ENCODE peak calls at places on chromosomes 12 and 14, in seven cellular contexts. D, C, T, H, Z, G and N are unnamed samples.

GRCh38 chr12:104692335-104693218 is 235.8 kb downstream of the CHST11 start:
- DNase-seq in D (no peak), C (no peak), T (no peak), H (no peak), Z (no peak), G (no peak), N (no peak)

GRCh38 chr12:106631797-106632196 is 49.0 kb downstream of the RFX4 start:
- DNase-seq in D (no peak), C (no peak), T (no peak), H (no peak), Z (no peak), G (no peak), N (no peak)

GRCh38 chr14:62497708-62498107 is 547.5 kb downstream of the KCNH5 start:
- DNase-seq in D (no peak), C (no peak), T (no peak), H (no peak), Z (no peak), G (no peak), N (no peak)

GRCh38 chr12:44531349-44531905 is 344.7 kb downstream of the NELL2 start:
- DNase-seq in D (no peak), C (no peak), T (no peak), H (no peak), Z (no peak), G (no peak), N (no peak)

GRCh38 chr14:81170104-81170828 is 50.5 kb downstream of the GTF2A1 start:
- DNase-seq in D (peak; percentile 92), C (peak; percentile 97), T (peak; percentile 50), H (peak; percentile 89), Z (peak; percentile 84), G (peak; percentile 88), N (peak; percentile 17)

GRCh38 chr14:103292426-103293374 is 41.3 kb upstream of the EIF5 start:
- DNase-seq in D (peak; percentile 77), C (peak; percentile 64), T (peak; percentile 73), H (peak; percentile 80), Z (peak; percentile 46), G (peak; percentile 66), N (peak; percentile 17)

GRCh38 chr14:105076296-105076804 is 11.1 kb upstream of the GPR132 start:
- DNase-seq in D (no peak), C (no peak), T (no peak), H (no peak), Z (no peak), G (no peak), N (no peak)

GRCh38 chr12:120861074-120861795 is 42.9 kb downstream of the SPPL3 start:
- DNase-seq in D (no peak), C (no peak), T (no peak), H (no peak), Z (no peak), G (no peak), N (no peak)

GRCh38 chr12:108560321-108560721 is 652 bp downstream of the SART3 start:
- DNase-seq in D (no peak), C (no peak), T (no peak), H (no peak), Z (peak; percentile 25), G (no peak), N (no peak)

GRCh38 chr12:95815635-95816212 is 25.2 kb upstream of the NTN4 start:
- DNase-seq in D (no peak), C (no peak), T (no peak), H (no peak), Z (peak; percentile 55), G (peak; percentile 68), N (no peak)

GRCh38 chr12:48933664-48934311 is 8.5 kb upstream of the FKBP11 start:
- DNase-seq in D (no peak), C (no peak), T (no peak), H (no peak), Z (no peak), G (no peak), N (no peak)

GRCh38 chr14:27002179-27002578 is 404.3 kb upstream of the NOVA1 start:
- DNase-seq in D (no peak), C (no peak), T (no peak), H (no peak), Z (no peak), G (no peak), N (no peak)

GRCh38 chr12:71900091-71900490 is 38.6 kb upstream of the TPH2 start:
- DNase-seq in D (no peak), C (no peak), T (no peak), H (no peak), Z (peak; percentile 15), G (no peak), N (no peak)

GRCh38 chr14:103552811-103553210 is 9.6 kb downstream of the BAG5 start:
- DNase-seq in D (no peak), C (no peak), T (no peak), H (no peak), Z (no peak), G (no peak), N (no peak)

GRCh38 chr12:52321433-52321832 is 235 bp upstream of the KRT83 start:
- DNase-seq in D (no peak), C (no peak), T (no peak), H (no peak), Z (no peak), G (no peak), N (no peak)

GRCh38 chr14:88325883-88326282 is 2.8 kb upstream of the KCNK10 start:
- DNase-seq in D (no peak), C (no peak), T (no peak), H (no peak), Z (no peak), G (no peak), N (no peak)

GRCh38 chr12:77364400-77364799 is 299.0 kb upstream of the E2F7 start:
- DNase-seq in D (no peak), C (no peak), T (no peak), H (no peak), Z (no peak), G (no peak), N (no peak)

GRCh38 chr14:101478796-101479410 is 82.4 kb upstream of the DIO3 start:
- DNase-seq in D (no peak), C (no peak), T (no peak), H (no peak), Z (no peak), G (no peak), N (no peak)

GRCh38 chr12:45980540-45980939 is 9.8 kb downstream of the SCAF11 start:
- DNase-seq in D (no peak), C (no peak), T (no peak), H (no peak), Z (no peak), G (no peak), N (no peak)

GRCh38 chr12:88206636-88207035 is 64.5 kb downstream of the TMTC3 start:
- DNase-seq in D (no peak), C (no peak), T (no peak), H (no peak), Z (peak; percentile 26), G (no peak), N (no peak)

GRCh38 chr12:7293670-7294069 is 10.2 kb upstream of the ACSM4 start:
- DNase-seq in D (no peak), C (no peak), T (no peak), H (no peak), Z (no peak), G (no peak), N (no peak)

GRCh38 chr12:132384916-132385315 is 55.5 kb upstream of the GALNT9 start:
- DNase-seq in D (no peak), C (no peak), T (no peak), H (peak; percentile 2), Z (no peak), G (no peak), N (no peak)

GRCh38 chr12:108846320-108846719 is 11.1 kb downstream of the SSH1 start:
- DNase-seq in D (no peak), C (no peak), T (no peak), H (peak; percentile 65), Z (no peak), G (no peak), N (no peak)

GRCh38 chr12:30813741-30814687 is 59.3 kb upstream of the CAPRIN2 start:
- DNase-seq in D (no peak), C (no peak), T (no peak), H (no peak), Z (no peak), G (no peak), N (no peak)

GRCh38 chr14:105147701-105148603 is 20.6 kb downstream of the JAG2 start:
- DNase-seq in D (no peak), C (no peak), T (no peak), H (peak; percentile 7), Z (no peak), G (no peak), N (no peak)

GRCh38 chr12:51351913-51352532 is 5.5 kb upstream of the CELA1 start:
- DNase-seq in D (peak; percentile 37), C (peak; percentile 50), T (peak; percentile 52), H (peak; percentile 63), Z (peak; percentile 41), G (peak; percentile 24), N (no peak)

GRCh38 chr12:42469355-42470006 is 120.1 kb downstream of the PRICKLE1 start:
- DNase-seq in D (no peak), C (no peak), T (no peak), H (no peak), Z (no peak), G (no peak), N (no peak)